ENCODE peak calls at places on chromosomes 4 and X, in four cellular contexts. I is K562, B is H1, R is GM12878. O is an unnamed sample.
A peak's percentile ranks its signal among the peaks of the same experiment; 100 is the strongest.

GRCh38 chrX:78066110-78066509 is 37.9 kb upstream of the PGK1 start:
- DNase-seq in B (no peak), I (no peak), R (no peak), O (no peak)

GRCh38 chr4:161714022-161714751 is 449.6 kb downstream of the FSTL5 start:
- DNase-seq in R (no peak), I (no peak), B (no peak), O (no peak)

GRCh38 chr4:53267026-53267425 is 98.8 kb downstream of the SCFD2 start:
- DNase-seq in B (no peak), R (no peak), I (no peak), O (no peak)

GRCh38 chr4:54446556-54446955 is 211.2 kb upstream of the KIT start:
- DNase-seq in R (no peak), I (no peak), B (no peak), O (no peak)

GRCh38 chr4:125244848-125245450 is 69.8 kb upstream of the FAT4 start:
- DNase-seq in I (no peak), R (no peak), B (no peak), O (no peak)

GRCh38 chr4:6658635-6659075 is 18.2 kb downstream of the MRFAP1 start:
- DNase-seq in B (peak; percentile 73), I (no peak), R (no peak), O (no peak)

GRCh38 chr4:183444953-183445543 is 612 bp downstream of the CDKN2AIP start:
- DNase-seq in B (no peak), R (no peak), I (no peak), O (peak; percentile 7)

GRCh38 chr4:159639924-159640323 is 537.0 kb downstream of the RAPGEF2 start:
- DNase-seq in B (no peak), I (no peak), R (no peak), O (no peak)

GRCh38 chr4:3047464-3048286 is 26.7 kb downstream of the HTT-AS start:
- DNase-seq in B (peak; percentile 81), I (peak; percentile 53), R (peak; percentile 99), O (peak; percentile 57)

GRCh38 chr4:110055014-110055768 is 142.5 kb downstream of the EGF start:
- DNase-seq in I (no peak), R (peak; percentile 80), B (no peak), O (no peak)

GRCh38 chr4:176499518-176499917 is 179.8 kb downstream of the SPCS3 start:
- DNase-seq in I (no peak), R (no peak), B (no peak), O (no peak)

GRCh38 chrX:13840121-13840520 is 23.2 kb upstream of the GPM6B start:
- DNase-seq in B (no peak), R (no peak), I (no peak), O (no peak)

GRCh38 chrX:18537524-18537923 is 112.1 kb downstream of the CDKL5 start:
- DNase-seq in R (peak; percentile 9), I (no peak), B (no peak), O (no peak)

GRCh38 chrX:109629310-109629709 is 4.3 kb upstream of the KCNE5 start:
- DNase-seq in R (no peak), B (no peak), I (no peak), O (no peak)

GRCh38 chrX:17072726-17073125 is 126.3 kb downstream of the REPS2 start:
- DNase-seq in R (no peak), I (no peak), B (no peak), O (no peak)

GRCh38 chr4:15895517-15895916 is 43.0 kb downstream of the FGFBP1 start:
- DNase-seq in B (no peak), R (no peak), I (no peak), O (no peak)

GRCh38 chr4:15894393-15894792 is 44.1 kb downstream of the FGFBP1 start:
- DNase-seq in R (no peak), B (no peak), I (no peak), O (no peak)

GRCh38 chr4:15891312-15891711 is 47.2 kb downstream of the FGFBP1 start:
- DNase-seq in R (peak; percentile 65), B (no peak), I (no peak), O (no peak)

GRCh38 chr4:15894923-15895411 is 43.6 kb downstream of the FGFBP1 start:
- DNase-seq in R (no peak), B (no peak), I (no peak), O (no peak)

GRCh38 chr4:15893967-15894366 is 44.6 kb downstream of the FGFBP1 start:
- DNase-seq in I (no peak), B (no peak), R (no peak), O (no peak)
- TF ChIP-seq EP300 in I (no peak), B (no peak), R (no peak), O (no peak)

GRCh38 chrX:2693123-2693438 is 2.0 kb downstream of the CD99 start:
- DNase-seq in R (no peak), B (no peak), I (no peak), O (no peak)

GRCh38 chrX:2693526-2694002 is 2.5 kb downstream of the CD99 start:
- DNase-seq in B (no peak), I (no peak), R (no peak), O (no peak)

GRCh38 chrX:2690856-2691542 is at the start of gene CD99:
- DNase-seq in B (peak; percentile 85), I (peak; percentile 92), R (peak; percentile 46), O (peak; percentile 77)

GRCh38 chrX:2691543-2692220 is 587 bp downstream of the CD99 start:
- DNase-seq in R (no peak), B (no peak), I (peak; percentile 47), O (peak; percentile 41)

GRCh38 chrX:2692221-2693122 is 1.4 kb downstream of the CD99 start:
- DNase-seq in I (peak; percentile 55), B (no peak), R (no peak), O (no peak)
- TF ChIP-seq EP300 in I (no peak), B (no peak), R (no peak), O (no peak)

GRCh38 chr4:94368459-94368858 is 25.8 kb upstream of the HPGDS start:
- DNase-seq in B (no peak), I (no peak), R (no peak), O (no peak)
- TF ChIP-seq EP300 in B (no peak), I (no peak), R (no peak), O (no peak)

GRCh38 chr4:76723916-76724315 is 174.0 kb downstream of the SOWAHB start:
- DNase-seq in B (no peak), I (no peak), R (no peak), O (no peak)
- TF ChIP-seq EP300 in B (no peak), I (no peak), R (no peak), O (no peak)

GRCh38 chr4:86443495-86443894 is 83.6 kb upstream of the MAPK10 start:
- DNase-seq in R (no peak), B (no peak), I (no peak), O (no peak)
- TF ChIP-seq EP300 in R (no peak), B (no peak), I (no peak), O (no peak)

GRCh38 chr4:185602397-185602796 is 67.1 kb upstream of the PDLIM3 start:
- DNase-seq in B (no peak), I (no peak), R (no peak), O (no peak)

GRCh38 chr4:185600801-185601200 is 65.5 kb upstream of the PDLIM3 start:
- DNase-seq in I (no peak), B (no peak), R (no peak), O (no peak)

GRCh38 chr4:185599151-185599648 is 63.9 kb upstream of the PDLIM3 start:
- DNase-seq in I (no peak), B (no peak), R (no peak), O (no peak)

GRCh38 chr4:185597532-185598188 is 62.4 kb upstream of the PDLIM3 start:
- DNase-seq in B (peak; percentile 81), I (peak; percentile 65), R (peak; percentile 33), O (peak; percentile 60)

GRCh38 chr4:185599844-185600243 is 64.5 kb upstream of the PDLIM3 start:
- DNase-seq in B (no peak), R (no peak), I (no peak), O (no peak)
- TF ChIP-seq EP300 in B (no peak), R (no peak), I (no peak), O (no peak)

GRCh38 chrX:154072192-154072591 is 25.3 kb downstream of the MECP2 start:
- DNase-seq in R (no peak), I (no peak), B (no peak), O (no peak)
- TF ChIP-seq EP300 in R (no peak), I (no peak), B (no peak), O (no peak)

O was measured in tibial nerve.